ENCODE peak calls at places on chromosomes 16 and 17, in ten cellular contexts. G is NCI-H1436; E is neural crest cell; B is adrenal gland; K is stimulated activated naive B cell treated with anti-CD40 and anti-IgM and Interleukin-4, amounts not matched to agents 10 μg/mL and 1 μg/mL and 100 μg/mL, for 72 hours; U is stimulated activated CD8-positive, alpha-beta memory T cell treated with anti-CD3 and anti-CD28 coated beads, Interleukin-4, amount 100 ng/mL, for 1 hour; L is DMS79; T is heart right ventricle; Z is non-pigmented ciliary epithelial cell; A is GM12865. Q is an unnamed sample.

GRCh38 chr16:71528257-71528656 is 2.0 kb downstream of the CHST4 start:
- DNase-seq in G (no peak), E (no peak), B (no peak), K (no peak), U (no peak), L (no peak), T (no peak), Z (no peak), A (no peak), Q (no peak)

GRCh38 chr17:17835415-17836249 is 1.2 kb downstream of the SREBF1 start:
- DNase-seq in G (no peak), E (no peak), B (no peak), K (no peak), U (no peak), L (no peak), T (no peak), Z (no peak), A (no peak), Q (no peak)

GRCh38 chr17:12519956-12520594 is 145.6 kb upstream of the MYOCD start:
- DNase-seq in G (no peak), E (no peak), B (no peak), K (no peak), U (no peak), L (no peak), T (no peak), Z (no peak), A (no peak), Q (no peak)

GRCh38 chr16:52099382-52099781 is 447.6 kb downstream of the TOX3 start:
- DNase-seq in G (no peak), E (no peak), B (no peak), K (no peak), U (no peak), L (no peak), T (no peak), Z (no peak), A (no peak), Q (no peak)

GRCh38 chr17:79048826-79049755 is 25.1 kb downstream of the C1QTNF1 start:
- DNase-seq in G (no peak), E (no peak), B (no peak), K (no peak), U (no peak), L (no peak), T (no peak), Z (no peak), A (no peak), Q (no peak)

GRCh38 chr17:41428591-41429326 is 4.4 kb upstream of the KRT37 start:
- DNase-seq in G (no peak), E (no peak), B (no peak), K (no peak), U (no peak), L (no peak), T (no peak), Z (no peak), A (no peak), Q (no peak)

GRCh38 chr17:5509482-5509881 is 23.1 kb downstream of the MIS12 start:
- DNase-seq in G (no peak), E (no peak), B (no peak), K (no peak), U (no peak), L (no peak), T (no peak), Z (no peak), A (no peak), Q (no peak)

GRCh38 chr16:15572329-15573001 is 70.5 kb downstream of the MARF1 start:
- DNase-seq in G (no peak), E (no peak), B (no peak), K (no peak), U (no peak), L (no peak), T (no peak), Z (peak; percentile 31), A (no peak), Q (no peak)

GRCh38 chr16:81832801-81833547 is 53.9 kb downstream of the PLCG2 start:
- DNase-seq in G (no peak), E (no peak), B (no peak), K (no peak), U (no peak), L (no peak), T (no peak), Z (no peak), A (peak; percentile 15), Q (no peak)

GRCh38 chr16:65745-66144 is 6.7 kb downstream of the RHBDF1 start:
- DNase-seq in G (peak; percentile 71), E (peak; percentile 91), B (peak; percentile 83), K (peak; percentile 76), U (peak; percentile 72), L (peak; percentile 14), T (peak; percentile 87), Z (no peak), A (peak; percentile 82), Q (no peak)

GRCh38 chr17:18037482-18037881 is 1.5 kb downstream of the ATPAF2 start:
- DNase-seq in G (no peak), E (no peak), B (no peak), K (no peak), U (no peak), L (no peak), T (no peak), Z (no peak), A (no peak), Q (no peak)

GRCh38 chr16:83995756-83996155 is 27.7 kb downstream of the NECAB2 start:
- DNase-seq in G (peak; percentile 81), E (no peak), B (peak; percentile 24), K (no peak), U (no peak), L (peak; percentile 63), T (peak; percentile 30), Z (no peak), A (peak; percentile 10), Q (no peak)

GRCh38 chr16:78562156-78562555 is 462.7 kb downstream of the WWOX start:
- DNase-seq in G (no peak), E (no peak), B (no peak), K (no peak), U (no peak), L (no peak), T (no peak), Z (no peak), A (no peak), Q (no peak)

GRCh38 chr17:17032131-17032692 is 10.0 kb upstream of the MPRIP start:
- DNase-seq in G (no peak), E (no peak), B (no peak), K (no peak), U (no peak), L (no peak), T (peak; percentile 73), Z (no peak), A (no peak), Q (no peak)

GRCh38 chr17:39737761-39738567 is at the start of gene GRB7:
- DNase-seq in G (peak; percentile 72), E (no peak), B (no peak), K (no peak), U (no peak), L (peak; percentile 80), T (no peak), Z (no peak), A (no peak), Q (no peak)

GRCh38 chr17:2179615-2180295 is 123.8 kb downstream of the SMG6 start:
- DNase-seq in G (no peak), E (no peak), B (peak; percentile 94), K (no peak), U (no peak), L (peak; percentile 91), T (peak; percentile 60), Z (no peak), A (no peak), Q (no peak)

Q was measured in cortex of kidney.